ENCODE peak calls at places on chromosomes 7 and 10, in eight cellular contexts. W is AG04450, L is GM10248, Q is endothelial cell, Y is cortex of kidney, G is kidney, J is neural crest cell, E is posterior cingulate gyrus. S is an unnamed sample.
A peak's percentile ranks its signal among the peaks of the same experiment; 100 is the strongest.

GRCh38 chr7:137462074-137462715 is 118.7 kb upstream of the PTN start:
- DNase-seq in W (no peak), L (no peak), Q (no peak), Y (no peak), G (no peak), J (no peak), E (no peak), S (no peak)

GRCh38 chr7:134685250-134685649 is 38.6 kb downstream of the BPGM start:
- DNase-seq in W (no peak), L (no peak), Q (no peak), Y (no peak), G (no peak), J (no peak), E (no peak), S (no peak)

GRCh38 chr7:99864041-99864440 is 12.8 kb downstream of the OR2AE1 start:
- DNase-seq in W (no peak), L (no peak), Q (no peak), Y (no peak), G (no peak), J (no peak), E (no peak), S (no peak)

GRCh38 chr7:141039366-141039765 is 24.6 kb upstream of the MRPS33 start:
- DNase-seq in W (no peak), L (no peak), Q (no peak), Y (no peak), G (no peak), J (no peak), E (no peak), S (no peak)

GRCh38 chr10:90804354-90804753 is 53.5 kb downstream of the HTR7 start:
- DNase-seq in W (no peak), L (no peak), Q (no peak), Y (no peak), G (no peak), J (no peak), E (no peak), S (no peak)

GRCh38 chr10:58435297-58435696 is 50.1 kb downstream of the TFAM start:
- DNase-seq in W (peak; percentile 87), L (no peak), Q (no peak), Y (no peak), G (peak; percentile 81), J (no peak), E (no peak), S (peak; percentile 23)

GRCh38 chr7:47254081-47255006 is 327.6 kb downstream of the TNS3 start:
- DNase-seq in W (no peak), L (peak; percentile 88), Q (peak; percentile 88), Y (peak; percentile 66), G (peak; percentile 96), J (peak; percentile 75), E (peak; percentile 90), S (peak; percentile 88)

GRCh38 chr10:60239228-60239627 is 150.4 kb downstream of the ANK3 start:
- DNase-seq in W (no peak), L (no peak), Q (no peak), Y (no peak), G (no peak), J (no peak), E (no peak), S (no peak)

GRCh38 chr7:157782041-157782440 is 445.2 kb downstream of the DNAJB6 start:
- DNase-seq in W (no peak), L (no peak), Q (no peak), Y (no peak), G (peak; percentile 51), J (no peak), E (peak; percentile 77), S (no peak)

S was measured in hepatocyte.